ENCODE peak calls at places on chromosomes 2 and 18, in nine cellular contexts. L is BJ; Y is HCT116; N is upper lobe of right lung; D is heart left ventricle; E is astrocyte; G is fibroblast of lung; M is GM23338; S is CD8-positive, alpha-beta T cell. T is an unnamed sample.

GRCh38 chr2:148984449-148984848 is 54.0 kb upstream of the LYPD6B start:
- DNase-seq in L (no peak), Y (no peak), N (no peak), D (no peak), E (no peak), G (no peak), M (no peak), S (no peak), T (no peak)

GRCh38 chr2:893311-893710 is 57.3 kb upstream of the SNTG2 start:
- DNase-seq in L (no peak), Y (peak), N (no peak), D (no peak), E (no peak), G (no peak), M (peak), S (no peak), T (no peak)

GRCh38 chr2:132670104-132670960 is at the start of gene LYPD1:
- DNase-seq in L (no peak), Y (no peak), N (peak), D (peak), E (no peak), G (no peak), M (peak), S (no peak), T (no peak)

GRCh38 chr18:31857516-31858106 is 85.3 kb downstream of the TRAPPC8 start:
- DNase-seq in L (no peak), Y (no peak), N (no peak), D (no peak), E (no peak), G (no peak), M (no peak), S (no peak), T (no peak)

GRCh38 chr2:218831378-218831990 is at the start of gene PRKAG3:
- DNase-seq in L (no peak), Y (no peak), N (no peak), D (peak), E (no peak), G (no peak), M (no peak), S (no peak), T (no peak)

GRCh38 chr2:217654173-217654572 is 348.6 kb downstream of the TNS1 start:
- DNase-seq in L (no peak), Y (no peak), N (no peak), D (no peak), E (no peak), G (no peak), M (no peak), S (no peak), T (no peak)

GRCh38 chr2:28510184-28510583 is 14.3 kb downstream of the PLB1 start:
- DNase-seq in L (no peak), Y (no peak), N (no peak), D (peak), E (no peak), G (no peak), M (no peak), S (no peak), T (no peak)

GRCh38 chr2:8481463-8482009 is 200.3 kb upstream of the ID2 start:
- DNase-seq in L (no peak), Y (no peak), N (no peak), D (no peak), E (no peak), G (no peak), M (no peak), S (peak), T (no peak)

GRCh38 chr2:2121887-2122286 is 209.2 kb downstream of the MYT1L start:
- DNase-seq in L (no peak), Y (no peak), N (no peak), D (no peak), E (no peak), G (no peak), M (no peak), S (no peak), T (no peak)

GRCh38 chr2:88831071-88831791 is 139.8 kb downstream of the RPIA start:
- DNase-seq in L (no peak), Y (no peak), N (no peak), D (no peak), E (no peak), G (no peak), M (no peak), S (no peak), T (no peak)

GRCh38 chr2:80531319-80531718 is 226.8 kb upstream of the LRRTM1 start:
- DNase-seq in L (no peak), Y (no peak), N (no peak), D (no peak), E (no peak), G (no peak), M (no peak), S (no peak), T (no peak)

GRCh38 chr2:196592331-196592911 is 47.1 kb upstream of the CCDC150 start:
- DNase-seq in L (no peak), Y (no peak), N (peak), D (peak), E (peak), G (peak), M (peak), S (no peak), T (peak)

GRCh38 chr2:45680351-45680967 is 29.0 kb downstream of the PRKCE start:
- DNase-seq in L (no peak), Y (no peak), N (no peak), D (no peak), E (no peak), G (no peak), M (no peak), S (no peak), T (no peak)

GRCh38 chr2:126720031-126720368 is 64.0 kb downstream of the GYPC start:
- DNase-seq in L (no peak), Y (no peak), N (no peak), D (no peak), E (no peak), G (no peak), M (no peak), S (no peak), T (no peak)

GRCh38 chr2:109304731-109305470 is 175.9 kb downstream of the SH3RF3 start:
- DNase-seq in L (no peak), Y (no peak), N (no peak), D (no peak), E (no peak), G (no peak), M (no peak), S (no peak), T (no peak)

GRCh38 chr18:12839057-12839525 is 44.9 kb downstream of the PTPN2 start:
- DNase-seq in L (no peak), Y (no peak), N (no peak), D (no peak), E (no peak), G (no peak), M (no peak), S (no peak), T (no peak)

GRCh38 chr2:101823849-101824248 is 126.3 kb downstream of the MAP4K4 start:
- DNase-seq in L (no peak), Y (no peak), N (no peak), D (no peak), E (peak), G (no peak), M (no peak), S (no peak), T (peak)

GRCh38 chr18:9951022-9951859 is 37.4 kb downstream of the VAPA start:
- DNase-seq in L (no peak), Y (peak), N (no peak), D (no peak), E (peak), G (peak), M (peak), S (no peak), T (peak)

GRCh38 chr2:112150447-112150846 is 12.3 kb downstream of the FBLN7 start:
- DNase-seq in L (peak), Y (no peak), N (peak), D (peak), E (peak), G (peak), M (no peak), S (no peak), T (peak)

GRCh38 chr2:28398101-28398834 is 5.6 kb downstream of the FOSL2 start:
- DNase-seq in L (no peak), Y (no peak), N (no peak), D (peak), E (peak), G (peak), M (no peak), S (no peak), T (peak)

GRCh38 chr2:207239222-207239674 is 73.5 kb upstream of the KLF7 start:
- DNase-seq in L (peak), Y (no peak), N (no peak), D (peak), E (peak), G (peak), M (no peak), S (no peak), T (peak)

GRCh38 chr2:67516899-67517530 is 119.9 kb downstream of the ETAA1 start:
- DNase-seq in L (peak), Y (no peak), N (no peak), D (no peak), E (peak), G (peak), M (no peak), S (no peak), T (peak)

GRCh38 chr2:64784168-64785061 is 130.7 kb upstream of the SERTAD2 start:
- DNase-seq in L (no peak), Y (no peak), N (peak), D (no peak), E (no peak), G (no peak), M (no peak), S (no peak), T (no peak)

GRCh38 chr2:130346741-130347066 is 4.0 kb downstream of the IMP4 start:
- DNase-seq in L (no peak), Y (no peak), N (no peak), D (no peak), E (no peak), G (no peak), M (no peak), S (no peak), T (no peak)

GRCh38 chr18:52920665-52921064 is 580.7 kb downstream of the DCC start:
- DNase-seq in L (no peak), Y (no peak), N (no peak), D (no peak), E (no peak), G (no peak), M (no peak), S (no peak), T (no peak)

GRCh38 chr2:23435250-23436035 is 50.5 kb downstream of the KLHL29 start:
- DNase-seq in L (no peak), Y (no peak), N (no peak), D (no peak), E (no peak), G (no peak), M (no peak), S (no peak), T (no peak)

GRCh38 chr18:37435996-37436395 is 129.6 kb downstream of the CELF4 start:
- DNase-seq in L (no peak), Y (no peak), N (no peak), D (no peak), E (peak), G (no peak), M (no peak), S (no peak), T (no peak)

GRCh38 chr2:178296394-178297090 is 102.2 kb downstream of the OSBPL6 start:
- DNase-seq in L (no peak), Y (no peak), N (no peak), D (no peak), E (no peak), G (no peak), M (no peak), S (no peak), T (no peak)

GRCh38 chr2:189232759-189233406 is 53.3 kb upstream of the COL5A2 start:
- DNase-seq in L (no peak), Y (no peak), N (no peak), D (no peak), E (no peak), G (no peak), M (no peak), S (no peak), T (no peak)

DNA sequence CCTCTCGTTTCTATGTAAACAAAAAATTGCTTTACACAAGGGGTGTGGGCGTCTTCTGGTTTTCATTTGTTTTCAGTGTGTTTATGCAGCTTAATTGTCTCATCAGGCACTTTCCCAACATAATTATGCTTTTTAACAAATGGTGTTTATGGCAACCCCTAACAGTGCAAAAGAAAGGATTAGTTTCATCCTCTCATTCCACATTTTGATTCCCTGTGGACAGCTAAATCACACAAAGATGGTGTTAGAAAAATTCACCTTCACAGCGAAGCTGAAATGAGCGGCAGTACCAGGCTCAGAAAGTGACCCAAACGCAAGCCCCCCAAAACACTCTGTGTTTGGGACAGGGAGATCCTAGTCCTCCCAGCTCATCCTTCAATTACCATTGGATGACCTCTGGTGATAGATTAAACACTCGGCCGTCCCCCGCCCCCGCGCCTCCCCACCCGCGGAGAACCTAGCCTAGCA is 708 bp downstream of the FTCDNL1 start:
- DNase-seq in L (no peak), Y (no peak), N (no peak), D (no peak), E (no peak), G (no peak), M (no peak), S (no peak), T (no peak)
- H3K4me3 ChIP-seq in L (peak), Y (peak), N (peak), D (peak), E (peak), G (peak), M (peak), S (peak), T (peak)

GRCh38 chr2:85873679-85874078 is 15.1 kb downstream of the ST3GAL5 start:
- DNase-seq in L (no peak), Y (no peak), N (no peak), D (no peak), E (no peak), G (no peak), M (peak), S (no peak), T (no peak)

GRCh38 chr2:85875613-85876012 is 13.2 kb downstream of the ST3GAL5 start:
- DNase-seq in L (no peak), Y (no peak), N (no peak), D (no peak), E (no peak), G (no peak), M (peak), S (no peak), T (no peak)

GRCh38 chr2:85868837-85869236 is 20.0 kb downstream of the ST3GAL5 start:
- DNase-seq in L (no peak), Y (no peak), N (no peak), D (no peak), E (no peak), G (no peak), M (no peak), S (no peak), T (no peak)

GRCh38 chr2:85871494-85872164 is 17.2 kb downstream of the ST3GAL5 start:
- DNase-seq in L (no peak), Y (no peak), N (no peak), D (no peak), E (no peak), G (no peak), M (no peak), S (no peak), T (no peak)

GRCh38 chr2:85872536-85873161 is 16.1 kb downstream of the ST3GAL5 start:
- DNase-seq in L (no peak), Y (no peak), N (no peak), D (no peak), E (no peak), G (no peak), M (peak), S (no peak), T (no peak)
- TF ChIP-seq CTCF in L (no peak), Y (no peak), N (no peak), D (peak), E (no peak), G (no peak), M (peak), S (no peak), T (no peak)

GRCh38 chr2:177239934-177240600 is 24.5 kb downstream of the NFE2L2 start:
- DNase-seq in L (no peak), Y (no peak), N (no peak), D (no peak), E (peak), G (peak), M (no peak), S (peak), T (peak)
- H3K4me3 ChIP-seq in L (no peak), Y (no peak), N (no peak), D (no peak), E (no peak), G (no peak), M (no peak), S (no peak), T (no peak)

DNA sequence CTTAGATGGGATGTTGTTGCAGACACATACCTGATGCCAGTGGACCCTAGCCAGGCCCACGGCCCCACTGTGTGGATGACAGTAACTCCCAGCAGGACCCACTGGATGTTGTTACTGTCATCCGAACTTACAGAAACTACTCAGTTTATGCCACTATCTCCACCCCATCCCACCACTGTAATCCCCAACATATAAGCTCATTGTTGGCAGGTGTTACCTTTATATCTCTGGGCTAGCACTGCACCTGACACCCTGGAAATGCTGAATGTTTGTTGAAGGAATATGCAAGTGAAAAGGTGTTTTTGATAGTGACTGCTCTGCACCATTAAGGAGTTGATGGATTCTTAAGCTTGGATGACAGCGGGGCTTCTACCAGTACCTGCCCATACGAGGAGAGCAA is 133.5 kb upstream of the ASB18 start:
- DNase-seq in L (no peak), Y (no peak), N (no peak), D (no peak), E (no peak), G (no peak), M (no peak), S (no peak), T (no peak)
- TF ChIP-seq CTCF in L (no peak), Y (no peak), N (no peak), D (no peak), E (no peak), G (no peak), M (no peak), S (no peak), T (no peak)

GRCh38 chr2:201973316-201973715 is 60.3 kb upstream of the FZD7 start:
- DNase-seq in L (no peak), Y (no peak), N (no peak), D (no peak), E (no peak), G (no peak), M (no peak), S (no peak), T (no peak)
- H3K4me3 ChIP-seq in L (no peak), Y (no peak), N (no peak), D (no peak), E (no peak), G (no peak), M (peak), S (no peak), T (no peak)

GRCh38 chr2:191349990-191350389 is 104.8 kb downstream of the MYO1B start:
- DNase-seq in L (no peak), Y (no peak), N (no peak), D (no peak), E (no peak), G (no peak), M (no peak), S (no peak), T (no peak)
- TF ChIP-seq CTCF in L (no peak), Y (no peak), N (no peak), D (no peak), E (peak), G (no peak), M (no peak), S (no peak), T (peak)